ENCODE peak calls at places on chromosomes 1 and 21, in six cellular contexts. One of them, this sample, is unnamed.

GRCh38 chr21:34736116-34736870 is 67.5 kb downstream of the CLIC6 start:
- DNase-seq in RCC 7860: no peak
- DNase-seq in GM04504: no peak
- DNase-seq in activated T-cell treated with anti-CD3 and anti-CD28 coated beads, Interleukin-2, amount 50 U/mL, for 1 hour: no peak
- DNase-seq in colonic mucosa: no peak
- DNase-seq in lung microvascular endothelial cell: peak; percentile 77
- DNase-seq in this sample: no peak

GRCh38 chr1:50417487-50417886 is 5.8 kb downstream of the DMRTA2 start:
- DNase-seq in RCC 7860: no peak
- DNase-seq in GM04504: no peak
- DNase-seq in activated T-cell treated with anti-CD3 and anti-CD28 coated beads, Interleukin-2, amount 50 U/mL, for 1 hour: no peak
- DNase-seq in colonic mucosa: no peak
- DNase-seq in lung microvascular endothelial cell: no peak
- DNase-seq in this sample: no peak

GRCh38 chr1:112446411-112446810 is 50.4 kb downstream of the CTTNBP2NL start:
- DNase-seq in RCC 7860: no peak
- DNase-seq in GM04504: no peak
- DNase-seq in activated T-cell treated with anti-CD3 and anti-CD28 coated beads, Interleukin-2, amount 50 U/mL, for 1 hour: no peak
- DNase-seq in colonic mucosa: no peak
- DNase-seq in lung microvascular endothelial cell: no peak
- DNase-seq in this sample: no peak

GRCh38 chr1:15207829-15208429 is 39.1 kb upstream of the FHAD1 start:
- DNase-seq in RCC 7860: no peak
- DNase-seq in GM04504: no peak
- DNase-seq in activated T-cell treated with anti-CD3 and anti-CD28 coated beads, Interleukin-2, amount 50 U/mL, for 1 hour: no peak
- DNase-seq in colonic mucosa: no peak
- DNase-seq in lung microvascular endothelial cell: no peak
- DNase-seq in this sample: no peak

GRCh38 chr1:36653850-36654249 is 171.1 kb upstream of the CSF3R start:
- DNase-seq in RCC 7860: no peak
- DNase-seq in GM04504: no peak
- DNase-seq in activated T-cell treated with anti-CD3 and anti-CD28 coated beads, Interleukin-2, amount 50 U/mL, for 1 hour: no peak
- DNase-seq in colonic mucosa: no peak
- DNase-seq in lung microvascular endothelial cell: no peak
- DNase-seq in this sample: peak; percentile 25

GRCh38 chr1:67162954-67163353 is 3.3 kb upstream of the IL23R start:
- DNase-seq in RCC 7860: peak; percentile 70
- DNase-seq in GM04504: no peak
- DNase-seq in activated T-cell treated with anti-CD3 and anti-CD28 coated beads, Interleukin-2, amount 50 U/mL, for 1 hour: no peak
- DNase-seq in colonic mucosa: no peak
- DNase-seq in lung microvascular endothelial cell: peak; percentile 31
- DNase-seq in this sample: peak; percentile 44

GRCh38 chr1:167457936-167458584 is 60.3 kb downstream of the CD247 start:
- DNase-seq in RCC 7860: no peak
- DNase-seq in GM04504: no peak
- DNase-seq in activated T-cell treated with anti-CD3 and anti-CD28 coated beads, Interleukin-2, amount 50 U/mL, for 1 hour: peak; percentile 28
- DNase-seq in colonic mucosa: no peak
- DNase-seq in lung microvascular endothelial cell: no peak
- DNase-seq in this sample: no peak

GRCh38 chr1:20739225-20739624 is 6.7 kb upstream of the SH2D5 start:
- DNase-seq in RCC 7860: no peak
- DNase-seq in GM04504: peak; percentile 51
- DNase-seq in activated T-cell treated with anti-CD3 and anti-CD28 coated beads, Interleukin-2, amount 50 U/mL, for 1 hour: no peak
- DNase-seq in colonic mucosa: no peak
- DNase-seq in lung microvascular endothelial cell: no peak
- DNase-seq in this sample: no peak

GRCh38 chr1:14980801-14981200 is 172.7 kb upstream of the TMEM51 start:
- DNase-seq in RCC 7860: no peak
- DNase-seq in GM04504: no peak
- DNase-seq in activated T-cell treated with anti-CD3 and anti-CD28 coated beads, Interleukin-2, amount 50 U/mL, for 1 hour: no peak
- DNase-seq in colonic mucosa: no peak
- DNase-seq in lung microvascular endothelial cell: no peak
- DNase-seq in this sample: no peak

GRCh38 chr1:150259758-150260669 is 2.4 kb downstream of the CA14 start:
- DNase-seq in RCC 7860: no peak
- DNase-seq in GM04504: no peak
- DNase-seq in activated T-cell treated with anti-CD3 and anti-CD28 coated beads, Interleukin-2, amount 50 U/mL, for 1 hour: no peak
- DNase-seq in colonic mucosa: peak; percentile 80
- DNase-seq in lung microvascular endothelial cell: no peak
- DNase-seq in this sample: peak; percentile 47

GRCh38 chr1:232016636-232017035 is 390.0 kb downstream of the DISC1 start:
- DNase-seq in RCC 7860: no peak
- DNase-seq in GM04504: no peak
- DNase-seq in activated T-cell treated with anti-CD3 and anti-CD28 coated beads, Interleukin-2, amount 50 U/mL, for 1 hour: no peak
- DNase-seq in colonic mucosa: no peak
- DNase-seq in lung microvascular endothelial cell: no peak
- DNase-seq in this sample: peak; percentile 27